ENCODE peak calls at places on chromosomes 11 and 22, in nine cellular contexts. H, A, S, D, K, I, M, T and U are unnamed samples.

GRCh38 chr11:130772266-130773227 is 143.7 kb downstream of the SNX19 start:
- DNase-seq in H (no peak), A (peak; percentile 97), S (no peak), D (no peak), K (peak; percentile 29), I (no peak), M (no peak), T (peak; percentile 50), U (no peak)

GRCh38 chr11:69925366-69926196 is 106.4 kb upstream of the FGF3 start:
- DNase-seq in H (peak; percentile 65), A (peak; percentile 49), S (peak; percentile 13), D (no peak), K (no peak), I (peak; percentile 33), M (no peak), T (peak; percentile 13), U (no peak)

GRCh38 chr11:57662893-57663292 is 5.0 kb upstream of the ZDHHC5 start:
- DNase-seq in H (no peak), A (no peak), S (no peak), D (no peak), K (no peak), I (no peak), M (no peak), T (no peak), U (no peak)

GRCh38 chr22:17862646-17863181 is 88.4 kb upstream of the BID start:
- DNase-seq in H (no peak), A (no peak), S (no peak), D (no peak), K (no peak), I (no peak), M (no peak), T (no peak), U (no peak)

GRCh38 chr11:118930152-118930712 is 4.5 kb upstream of the BCL9L start:
- DNase-seq in H (peak; percentile 93), A (peak; percentile 63), S (peak; percentile 91), D (peak; percentile 84), K (peak; percentile 95), I (peak; percentile 92), M (no peak), T (peak; percentile 90), U (peak; percentile 90)

GRCh38 chr11:11510939-11511338 is 110.9 kb downstream of the GALNT18 start:
- DNase-seq in H (peak; percentile 84), A (peak; percentile 17), S (peak; percentile 25), D (no peak), K (no peak), I (no peak), M (no peak), T (no peak), U (no peak)

GRCh38 chr11:69212121-69213110 is 56.7 kb downstream of the SMIM38 start:
- DNase-seq in H (peak; percentile 58), A (no peak), S (no peak), D (no peak), K (peak; percentile 17), I (no peak), M (no peak), T (no peak), U (no peak)

GRCh38 chr11:90630176-90630575 is 407.3 kb upstream of the CHORDC1 start:
- DNase-seq in H (no peak), A (no peak), S (no peak), D (no peak), K (no peak), I (no peak), M (no peak), T (no peak), U (no peak)

GRCh38 chr22:40383905-40384304 is 13.5 kb downstream of the SGSM3 start:
- DNase-seq in H (no peak), A (peak; percentile 75), S (no peak), D (no peak), K (no peak), I (no peak), M (no peak), T (no peak), U (no peak)

GRCh38 chr11:35275808-35276170 is 136.8 kb downstream of the CD44 start:
- DNase-seq in H (no peak), A (no peak), S (no peak), D (no peak), K (no peak), I (no peak), M (no peak), T (no peak), U (no peak)

GRCh38 chr22:48573766-48574165 is 1253.9 kb downstream of the BRD1 start:
- DNase-seq in H (no peak), A (no peak), S (no peak), D (no peak), K (no peak), I (no peak), M (no peak), T (no peak), U (no peak)

GRCh38 chr11:102187416-102188125 is 77.3 kb downstream of the YAP1 start:
- DNase-seq in H (no peak), A (peak; percentile 35), S (no peak), D (no peak), K (no peak), I (no peak), M (no peak), T (no peak), U (no peak)

GRCh38 chr22:41561335-41561734 is 525 bp downstream of the CSDC2 start:
- DNase-seq in H (peak; percentile 73), A (no peak), S (no peak), D (peak; percentile 46), K (no peak), I (peak; percentile 34), M (no peak), T (peak; percentile 65), U (no peak)

GRCh38 chr11:77146261-77147035 is 18.4 kb downstream of the MYO7A start:
- DNase-seq in H (no peak), A (no peak), S (no peak), D (no peak), K (no peak), I (no peak), M (no peak), T (no peak), U (no peak)

GRCh38 chr22:27212617-27213177 is 555.3 kb downstream of the MIAT start:
- DNase-seq in H (peak; percentile 97), A (peak; percentile 98), S (peak; percentile 86), D (peak; percentile 73), K (no peak), I (no peak), M (peak; percentile 41), T (peak; percentile 63), U (no peak)

GRCh38 chr11:120649316-120649715 is 137.8 kb downstream of the GRIK4 start:
- DNase-seq in H (no peak), A (no peak), S (no peak), D (no peak), K (no peak), I (no peak), M (no peak), T (no peak), U (no peak)

GRCh38 chr22:32557424-32557823 is 82.8 kb downstream of the FBXO7 start:
- DNase-seq in H (peak; percentile 50), A (no peak), S (no peak), D (no peak), K (no peak), I (no peak), M (no peak), T (no peak), U (no peak)

GRCh38 chr11:36566407-36567053 is 1.3 kb upstream of the RAG1 start:
- DNase-seq in H (no peak), A (no peak), S (no peak), D (no peak), K (no peak), I (no peak), M (no peak), T (no peak), U (no peak)

GRCh38 chr22:29606320-29606719 is 2.9 kb downstream of the NF2 start:
- DNase-seq in H (no peak), A (no peak), S (no peak), D (no peak), K (no peak), I (no peak), M (no peak), T (no peak), U (no peak)
- H3K4me3 ChIP-seq in H (no peak overlapping the region), A (no peak overlapping the region), S (no peak overlapping the region), D (no peak overlapping the region), K (no peak overlapping the region), I (no peak overlapping the region), M (no peak overlapping the region), T (no peak overlapping the region), U (no peak overlapping the region)

DNA sequence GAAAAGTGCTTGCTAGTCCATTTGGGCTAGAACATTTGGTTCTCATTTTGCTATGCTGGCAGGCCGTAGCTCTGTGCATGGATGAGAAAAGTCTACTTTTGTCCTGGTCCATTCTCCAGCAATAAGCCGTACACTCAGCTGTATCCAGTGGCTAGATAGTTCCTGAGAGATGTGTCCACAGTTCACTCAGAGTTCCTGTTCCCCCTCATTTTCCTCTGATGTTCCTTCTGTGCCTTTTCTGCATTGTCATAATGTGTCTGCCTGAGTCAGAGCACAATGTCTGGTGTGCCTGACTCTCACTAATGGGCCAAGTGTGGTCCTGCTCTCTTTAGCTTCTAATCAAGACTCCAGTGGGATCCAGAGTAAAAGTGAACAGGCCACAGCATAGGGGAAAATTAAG is 215.7 kb upstream of the CTSC start:
- DNase-seq in H (no peak), A (peak; percentile 49), S (no peak), D (no peak), K (no peak), I (no peak), M (no peak), T (no peak), U (no peak)
- H3K27ac ChIP-seq in H (no peak overlapping the region), A (no peak overlapping the region), S (no peak overlapping the region), D (no peak overlapping the region), K (no peak overlapping the region), I (no peak overlapping the region), M (peak overlapping the region; percentile 3), T (no peak overlapping the region), U (no peak overlapping the region)

GRCh38 chr22:35230839-35231584 is 26.3 kb upstream of the HMGXB4 start:
- DNase-seq in H (no peak), A (no peak), S (no peak), D (no peak), K (no peak), I (no peak), M (no peak), T (no peak), U (no peak)
- TF ChIP-seq POLR2A in H (no peak), A (no peak), S (no peak), D (no peak), K (no peak), I (no peak), M (no peak), T (no peak), U (no peak)

DNA sequence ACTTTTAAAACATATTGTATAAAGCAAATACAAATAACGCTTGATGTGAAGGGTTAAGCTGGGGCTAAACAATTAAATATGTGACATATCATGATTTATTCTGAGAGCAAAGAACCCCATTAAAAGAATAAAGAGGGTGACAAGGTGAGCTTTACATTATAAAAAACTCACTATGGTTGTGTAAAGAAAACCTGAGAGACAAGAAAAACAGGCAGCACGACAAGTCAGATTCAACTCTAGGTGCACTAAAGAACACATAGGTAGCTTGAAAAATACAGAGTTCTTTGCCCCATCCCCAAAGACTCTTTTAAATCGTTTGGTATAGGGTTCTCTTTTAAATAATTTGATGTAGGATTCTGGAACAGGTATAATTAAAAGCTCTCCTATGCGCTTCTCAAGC is 63.5 kb downstream of the LUZP2 start:
- DNase-seq in H (no peak), A (no peak), S (no peak), D (no peak), K (no peak), I (no peak), M (no peak), T (no peak), U (no peak)
- H3K4me3 ChIP-seq in H (no peak overlapping the region), A (no peak overlapping the region), S (no peak overlapping the region), D (no peak overlapping the region), K (no peak overlapping the region), I (no peak overlapping the region), M (no peak overlapping the region), T (no peak overlapping the region), U (no peak overlapping the region)